ENCODE peak calls at places on chromosomes 4 and X, in ten cellular contexts. S is tibial nerve; H is thyroid gland; V is fibroblast of lung; M is BE2C; R is CD4-positive, CD25-positive, alpha-beta regulatory T cell; E is left lung; O is HepG2; T is effector memory CD4-positive, alpha-beta T cell; J is astrocyte of the spinal cord. Z is an unnamed sample.

GRCh38 chrX:110450050-110450449 is 91.4 kb downstream of the RTL9 start:
- DNase-seq in S (peak), H (peak), V (peak), M (peak), R (peak), E (peak), O (peak), T (peak), J (peak), Z (peak)

GRCh38 chr4:123616970-123617392 is 220.4 kb downstream of the SPRY1 start:
- DNase-seq in S (peak), H (peak), V (peak), M (no peak), R (peak), E (peak), O (no peak), T (peak), J (peak), Z (no peak)

GRCh38 chr4:118288097-118288496 is 64.7 kb downstream of the PRSS12 start:
- DNase-seq in S (no peak), H (no peak), V (peak), M (no peak), R (no peak), E (no peak), O (no peak), T (no peak), J (no peak), Z (no peak)

GRCh38 chr4:133823177-133823576 is 378.4 kb downstream of the PABPC4L start:
- DNase-seq in S (no peak), H (no peak), V (no peak), M (no peak), R (no peak), E (no peak), O (no peak), T (no peak), J (no peak), Z (no peak)

GRCh38 chr4:67929447-67929846 is 33.8 kb downstream of the TMPRSS11A start:
- DNase-seq in S (no peak), H (no peak), V (peak), M (no peak), R (no peak), E (no peak), O (no peak), T (no peak), J (peak), Z (no peak)

GRCh38 chr4:107050525-107051135 is 14.5 kb upstream of the DKK2 start:
- DNase-seq in S (no peak), H (no peak), V (no peak), M (no peak), R (no peak), E (no peak), O (peak), T (no peak), J (no peak), Z (peak)

GRCh38 chrX:8730812-8731578 is 942 bp downstream of the ANOS1 start:
- DNase-seq in S (no peak), H (peak), V (no peak), M (no peak), R (no peak), E (no peak), O (no peak), T (no peak), J (no peak), Z (no peak)

GRCh38 chr4:170652571-170652970 is 562.8 kb upstream of the AADAT start:
- DNase-seq in S (no peak), H (no peak), V (peak), M (no peak), R (no peak), E (no peak), O (no peak), T (no peak), J (no peak), Z (no peak)

GRCh38 chrX:10012776-10013175 is 45.6 kb downstream of the CLDN34 start:
- DNase-seq in S (no peak), H (no peak), V (no peak), M (no peak), R (no peak), E (no peak), O (no peak), T (no peak), J (no peak), Z (no peak)

DNA sequence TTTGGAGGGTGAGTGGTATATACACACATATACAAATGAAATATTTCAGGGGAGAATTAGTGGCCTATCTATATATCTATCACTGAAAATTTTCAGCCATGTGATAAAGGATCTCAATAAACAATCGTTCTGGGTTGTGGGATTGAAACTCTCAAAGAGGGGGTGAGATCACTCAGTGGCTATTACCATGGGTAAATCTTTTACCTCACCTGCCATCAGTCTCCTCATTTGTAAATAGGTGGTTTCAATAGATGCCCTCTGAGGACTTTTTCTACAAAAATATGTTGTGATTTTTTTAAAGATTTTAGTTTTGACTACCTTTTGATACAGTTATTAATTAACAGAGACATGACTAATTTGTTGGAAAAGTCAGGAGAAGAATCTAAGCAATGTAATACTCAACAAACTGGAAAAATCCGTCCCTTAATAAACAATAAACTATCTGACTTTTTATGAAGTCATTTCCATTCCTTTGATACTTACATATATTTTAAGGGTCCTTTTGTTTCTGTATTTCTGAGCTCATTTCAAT is 192.8 kb downstream of the MAD2L1 start:
- DNase-seq in S (no peak), H (no peak), V (no peak), M (no peak), R (no peak), E (no peak), O (no peak), T (no peak), J (no peak), Z (no peak)
- H3K4me3 ChIP-seq in S (no peak), H (no peak), V (no peak), M (no peak), R (no peak), E (no peak), O (no peak), T (no peak), J (no peak), Z (no peak)

DNA sequence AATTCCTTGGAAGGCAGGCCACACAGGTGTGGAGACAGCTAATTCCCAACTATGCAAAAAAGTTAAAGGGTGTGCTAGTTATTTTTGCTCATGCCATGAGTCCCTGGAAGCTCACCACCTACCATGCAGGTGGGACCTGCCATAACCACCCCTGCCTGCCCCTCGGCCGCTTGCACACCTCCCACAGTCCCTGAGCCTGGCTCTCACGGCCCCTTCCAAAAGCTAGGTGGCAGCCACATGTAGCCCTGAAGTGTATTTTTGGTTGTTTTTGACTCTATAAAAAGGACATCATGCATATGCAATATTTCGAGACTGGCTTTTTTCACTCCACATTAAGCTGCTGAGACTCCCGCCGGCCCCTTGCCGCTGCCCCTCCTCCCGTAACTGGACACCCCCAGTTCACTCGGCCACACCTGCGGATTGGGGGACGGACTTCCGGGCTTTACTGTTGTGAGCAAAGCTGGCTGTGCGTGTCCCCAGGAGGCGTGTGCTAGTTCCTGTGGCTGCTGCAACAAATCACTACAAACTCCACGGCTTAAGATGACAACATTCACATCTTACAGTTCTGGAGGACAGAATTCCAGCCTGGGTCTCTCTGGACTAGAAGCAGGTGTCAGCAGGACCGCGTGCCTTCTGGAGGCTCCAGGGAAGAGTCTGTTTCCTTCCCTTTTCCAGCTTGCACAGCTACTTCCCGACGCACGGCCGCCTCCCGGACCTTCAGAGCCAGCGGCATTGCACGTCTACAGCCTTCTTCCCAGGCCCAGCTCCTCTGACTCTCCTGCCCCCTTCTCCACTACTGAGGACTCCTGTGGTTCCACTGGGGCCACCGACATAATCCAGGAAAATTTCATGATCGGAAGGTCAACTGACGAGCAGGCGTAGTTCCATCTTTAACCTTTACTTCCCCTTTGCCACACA is 24.8 kb downstream of the ZFYVE28 start:
- DNase-seq in S (no peak), H (peak), V (no peak), M (no peak), R (no peak), E (no peak), O (peak), T (no peak), J (no peak), Z (no peak)
- H3K4me3 ChIP-seq in S (no peak), H (no peak), V (no peak), M (no peak), R (no peak), E (no peak), O (peak), T (no peak), J (no peak), Z (no peak)

DNA sequence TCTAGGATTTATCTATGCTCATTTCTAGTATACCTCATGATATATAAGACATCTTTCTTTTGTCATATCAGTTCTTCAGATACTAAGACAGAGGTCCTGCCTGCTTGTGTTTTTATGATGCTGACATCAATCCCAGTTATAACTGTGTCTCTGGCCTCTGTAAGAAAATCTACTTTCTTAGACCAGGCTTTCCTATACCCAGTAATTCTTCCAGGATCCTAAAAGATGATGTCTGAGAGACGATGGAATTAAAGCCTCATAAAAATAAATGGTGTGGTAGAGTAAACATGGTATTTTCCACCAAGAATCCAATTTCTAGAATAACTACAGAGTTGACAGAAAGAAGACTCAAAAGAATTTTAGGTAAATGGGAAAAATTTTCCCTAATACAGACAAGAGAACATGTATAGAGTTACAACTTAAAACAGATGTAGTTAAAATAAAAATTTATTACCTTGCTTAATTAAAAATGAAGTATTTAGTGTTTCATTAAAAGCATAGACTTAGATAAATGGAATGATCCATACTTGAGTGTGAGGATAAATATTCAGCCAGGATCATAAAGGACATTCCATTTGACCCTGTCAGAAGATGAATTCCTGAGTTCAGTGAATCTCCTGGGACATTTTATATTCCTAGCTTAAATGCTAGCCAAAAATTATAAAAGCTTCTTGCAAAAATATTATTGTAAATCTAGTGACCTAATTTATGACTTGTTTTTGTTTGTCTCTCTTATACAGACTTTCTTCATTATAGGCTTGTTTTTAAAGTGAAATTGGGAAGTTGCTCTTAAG is 137.4 kb downstream of the PDLIM5 start:
- DNase-seq in S (no peak), H (no peak), V (peak), M (no peak), R (no peak), E (no peak), O (no peak), T (no peak), J (no peak), Z (no peak)
- H3K4me3 ChIP-seq in S (no peak), H (no peak), V (no peak), M (no peak), R (no peak), E (no peak), O (no peak), T (no peak), J (no peak), Z (no peak)

GRCh38 chr4:48635310-48635709 is 144.8 kb downstream of the FRYL start:
- DNase-seq in S (no peak), H (no peak), V (peak), M (no peak), R (no peak), E (no peak), O (peak), T (no peak), J (no peak), Z (no peak)
- H3K4me3 ChIP-seq in S (no peak), H (no peak), V (no peak), M (no peak), R (peak), E (no peak), O (no peak), T (no peak), J (no peak), Z (no peak)

DNA sequence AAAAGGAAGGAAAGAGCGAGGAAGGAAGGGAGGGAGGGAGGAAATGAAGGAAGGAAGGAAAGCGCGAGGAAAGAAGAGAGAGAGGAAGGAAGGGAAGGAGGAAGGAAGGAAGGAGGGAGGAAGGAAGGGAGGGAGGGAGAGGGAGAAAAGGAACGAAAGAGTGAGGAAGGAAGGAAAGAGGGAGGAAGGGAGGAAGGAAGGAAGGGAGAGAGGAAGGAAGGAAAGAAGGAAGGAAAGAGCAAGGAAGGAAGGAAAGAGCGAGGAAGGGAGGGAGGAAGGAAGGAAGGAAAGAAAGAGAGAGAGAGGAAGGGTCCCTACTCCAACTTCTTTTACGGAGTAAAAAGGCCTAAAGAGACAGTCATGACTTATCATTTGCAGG is 17.5 kb downstream of the TRIM2 start:
- DNase-seq in S (no peak), H (no peak), V (no peak), M (no peak), R (no peak), E (no peak), O (no peak), T (no peak), J (no peak), Z (no peak)
- H3K4me3 ChIP-seq in S (peak), H (no peak), V (peak), M (peak), R (peak), E (no peak), O (peak), T (peak), J (peak), Z (no peak)

DNA sequence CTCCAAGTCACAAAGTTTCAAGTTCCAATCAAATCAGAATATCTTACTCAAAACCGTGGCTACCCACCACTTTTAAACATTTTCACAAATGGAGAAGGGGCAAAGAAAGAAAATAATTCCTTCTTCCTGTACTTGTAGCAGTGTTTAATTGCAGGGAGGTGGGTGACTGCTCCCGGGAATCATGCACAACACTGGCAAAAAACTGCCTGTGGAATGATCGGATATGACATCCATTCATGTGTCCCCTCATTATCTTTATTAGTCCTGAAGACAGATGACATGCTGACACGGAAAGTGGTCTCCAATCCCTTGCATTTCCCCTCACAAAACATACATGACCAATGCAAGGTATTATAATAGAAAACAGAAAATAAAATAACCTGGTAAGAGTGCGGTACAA is 2.0 kb downstream of the TSPAN5 start:
- DNase-seq in S (no peak), H (no peak), V (no peak), M (no peak), R (no peak), E (no peak), O (no peak), T (no peak), J (peak), Z (no peak)
- H3K4me3 ChIP-seq in S (peak), H (no peak), V (peak), M (no peak), R (peak), E (no peak), O (no peak), T (peak), J (peak), Z (no peak)

GRCh38 chrX:134712272-134712671 is 54.0 kb upstream of the PLAC1 start:
- DNase-seq in S (no peak), H (no peak), V (no peak), M (no peak), R (no peak), E (no peak), O (no peak), T (no peak), J (no peak), Z (no peak)
- H3K4me3 ChIP-seq in S (no peak), H (no peak), V (no peak), M (no peak), R (no peak), E (no peak), O (no peak), T (no peak), J (no peak), Z (no peak)

DNA sequence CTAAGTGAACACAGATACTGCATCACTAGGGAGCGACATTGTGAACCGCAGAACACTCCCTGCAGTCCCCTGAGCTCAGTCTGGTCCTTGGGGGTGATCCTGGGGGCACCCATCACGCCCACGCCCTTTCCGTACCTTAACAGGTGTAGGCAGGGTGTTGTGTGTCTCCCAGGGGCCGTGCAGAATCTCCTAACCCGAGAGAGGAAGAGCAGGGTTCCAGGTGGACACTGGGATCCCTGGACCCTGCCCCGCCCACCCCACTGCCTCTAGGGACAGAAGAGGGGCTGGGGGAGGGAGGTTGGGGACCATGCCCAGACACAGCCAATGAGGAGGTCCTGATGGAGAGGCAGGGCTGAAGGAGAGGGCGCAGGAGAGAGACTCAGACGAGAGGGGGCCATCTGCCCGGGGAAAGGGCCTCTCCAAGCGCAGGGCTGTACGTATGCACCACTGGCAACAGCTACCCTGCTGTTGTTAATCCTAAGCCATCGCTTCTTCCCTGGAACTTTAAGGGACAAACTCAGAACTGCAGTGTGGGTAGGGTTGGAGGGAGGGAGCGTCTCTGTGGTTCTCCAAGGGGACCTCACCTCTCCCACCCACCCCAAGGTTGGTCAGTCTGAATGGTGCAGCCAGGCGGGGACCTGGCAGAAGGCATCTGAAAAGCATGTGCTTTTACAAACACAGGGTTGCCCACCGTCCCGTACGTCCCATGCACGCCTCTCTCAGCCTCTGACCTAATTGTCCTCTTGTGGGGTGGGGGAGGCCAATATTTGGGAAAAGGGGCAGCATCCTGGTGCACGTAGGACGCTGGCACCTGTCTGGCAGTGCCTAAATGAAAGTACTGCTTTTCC is 2.4 kb downstream of the P2RY8 start:
- DNase-seq in S (no peak), H (no peak), V (no peak), M (no peak), R (peak), E (no peak), O (no peak), T (peak), J (no peak), Z (no peak)
- H3K4me3 ChIP-seq in S (peak), H (no peak), V (no peak), M (no peak), R (peak), E (no peak), O (peak), T (peak), J (no peak), Z (peak)

GRCh38 chrX:25012793-25013592 is 2.8 kb downstream of the ARX start:
- DNase-seq in S (no peak), H (no peak), V (no peak), M (no peak), R (no peak), E (no peak), O (no peak), T (no peak), J (no peak), Z (no peak)
- H3K4me3 ChIP-seq in S (peak), H (no peak), V (no peak), M (no peak), R (no peak), E (no peak), O (peak), T (peak), J (peak), Z (no peak)